ENCODE peak calls at places on chromosomes 6 and 20, in nine cellular contexts. R, A, X, T, V, S, I, K and E are unnamed samples.

GRCh38 chr6:31065556-31065955 is 46.8 kb downstream of the C6orf15 start:
- DNase-seq in R (no peak), A (no peak), X (no peak), T (no peak), V (no peak), S (no peak), I (no peak), K (no peak), E (no peak)

GRCh38 chr6:147222160-147222838 is 18.1 kb downstream of the STXBP5 start:
- DNase-seq in R (no peak), A (no peak), X (no peak), T (peak), V (no peak), S (no peak), I (no peak), K (no peak), E (no peak)

GRCh38 chr6:3013486-3013885 is 13.8 kb downstream of the NQO2 start:
- DNase-seq in R (no peak), A (no peak), X (no peak), T (peak), V (no peak), S (no peak), I (no peak), K (no peak), E (no peak)

GRCh38 chr6:167712332-167713087 is 114.2 kb upstream of the AFDN start:
- DNase-seq in R (no peak), A (no peak), X (no peak), T (no peak), V (no peak), S (no peak), I (no peak), K (no peak), E (no peak)

GRCh38 chr6:88165877-88166492 is at the start of gene CNR1:
- DNase-seq in R (peak), A (peak), X (no peak), T (no peak), V (peak), S (peak), I (no peak), K (peak), E (peak)

GRCh38 chr6:125586074-125586473 is 163.4 kb upstream of the HEY2 start:
- DNase-seq in R (no peak), A (no peak), X (no peak), T (peak), V (no peak), S (no peak), I (no peak), K (no peak), E (no peak)

GRCh38 chr20:35907017-35907685 is 47.2 kb downstream of the SCAND1 start:
- DNase-seq in R (no peak), A (no peak), X (no peak), T (no peak), V (no peak), S (no peak), I (no peak), K (no peak), E (no peak)

GRCh38 chr6:108797951-108798671 is 50.1 kb upstream of the ARMC2 start:
- DNase-seq in R (no peak), A (no peak), X (no peak), T (no peak), V (no peak), S (no peak), I (no peak), K (no peak), E (no peak)

GRCh38 chr20:36521526-36521925 is 19.8 kb upstream of the MYL9 start:
- DNase-seq in R (no peak), A (no peak), X (no peak), T (no peak), V (no peak), S (no peak), I (no peak), K (no peak), E (no peak)

GRCh38 chr6:99297415-99297814 is 52.1 kb downstream of the FAXC start:
- DNase-seq in R (no peak), A (no peak), X (no peak), T (no peak), V (no peak), S (no peak), I (no peak), K (no peak), E (no peak)

GRCh38 chr20:25863536-25864325 is 167.1 kb upstream of the ZNF337 start:
- DNase-seq in R (no peak), A (no peak), X (no peak), T (no peak), V (no peak), S (no peak), I (no peak), K (no peak), E (peak)

GRCh38 chr6:41707565-41708200 is 27.7 kb downstream of the TFEB start:
- DNase-seq in R (no peak), A (peak), X (peak), T (no peak), V (no peak), S (no peak), I (no peak), K (no peak), E (peak)

GRCh38 chr20:60950547-60950946 is 301.5 kb upstream of the CDH4 start:
- DNase-seq in R (no peak), A (no peak), X (no peak), T (no peak), V (no peak), S (no peak), I (no peak), K (no peak), E (no peak)

GRCh38 chr6:45428734-45429133 is 51.0 kb upstream of the SUPT3H start:
- DNase-seq in R (no peak), A (no peak), X (no peak), T (no peak), V (no peak), S (no peak), I (no peak), K (no peak), E (no peak)

GRCh38 chr6:68572525-68572924 is 62.6 kb upstream of the ADGRB3 start:
- DNase-seq in R (no peak), A (peak), X (no peak), T (peak), V (no peak), S (no peak), I (no peak), K (peak), E (peak)

GRCh38 chr6:14664616-14665315 is 547.2 kb downstream of the CD83 start:
- DNase-seq in R (no peak), A (peak), X (no peak), T (no peak), V (no peak), S (no peak), I (no peak), K (no peak), E (peak)

GRCh38 chr6:47187883-47188587 is 121.7 kb downstream of the TNFRSF21 start:
- DNase-seq in R (no peak), A (no peak), X (no peak), T (no peak), V (no peak), S (no peak), I (no peak), K (no peak), E (no peak)

GRCh38 chr6:47160702-47161101 is 118.6 kb upstream of the ADGRF1 start:
- DNase-seq in R (no peak), A (no peak), X (no peak), T (no peak), V (no peak), S (no peak), I (no peak), K (no peak), E (no peak)

GRCh38 chr6:121055572-121056163 is 278.6 kb downstream of the TBC1D32 start:
- DNase-seq in R (no peak), A (peak), X (no peak), T (peak), V (no peak), S (no peak), I (peak), K (peak), E (peak)

GRCh38 chr20:59161626-59162170 is 1.9 kb upstream of the ZNF831 start:
- DNase-seq in R (no peak), A (peak), X (no peak), T (no peak), V (no peak), S (no peak), I (no peak), K (no peak), E (no peak)

GRCh38 chr6:90483116-90483839 is 103.6 kb downstream of the MAP3K7 start:
- DNase-seq in R (no peak), A (no peak), X (no peak), T (peak), V (no peak), S (no peak), I (peak), K (no peak), E (no peak)

GRCh38 chr6:92687278-92687677 is 732.1 kb downstream of the EPHA7 start:
- DNase-seq in R (no peak), A (peak), X (no peak), T (no peak), V (no peak), S (no peak), I (no peak), K (no peak), E (peak)

GRCh38 chr6:19723533-19723932 is 113.6 kb upstream of the ID4 start:
- DNase-seq in R (no peak), A (no peak), X (no peak), T (peak), V (no peak), S (no peak), I (peak), K (no peak), E (no peak)

GRCh38 chr6:131250121-131250520 is 114.9 kb downstream of the AKAP7 start:
- DNase-seq in R (peak), A (peak), X (no peak), T (no peak), V (peak), S (peak), I (peak), K (no peak), E (peak)

GRCh38 chr6:162491637-162492036 is 235.9 kb downstream of the PRKN start:
- DNase-seq in R (no peak), A (no peak), X (no peak), T (no peak), V (no peak), S (no peak), I (no peak), K (no peak), E (no peak)

GRCh38 chr20:58017237-58017969 is 211.1 kb downstream of the ANKRD60 start:
- DNase-seq in R (no peak), A (no peak), X (no peak), T (peak), V (no peak), S (peak), I (peak), K (no peak), E (no peak)

GRCh38 chr6:35497571-35498406 is 910 bp upstream of the TEAD3 start:
- DNase-seq in R (no peak), A (peak), X (peak), T (peak), V (peak), S (peak), I (peak), K (no peak), E (peak)

GRCh38 chr6:43516367-43516696 is 394 bp downstream of the YIPF3 start:
- DNase-seq in R (no peak), A (no peak), X (no peak), T (no peak), V (no peak), S (no peak), I (no peak), K (no peak), E (no peak)